ENCODE peak calls at places on chromosome 18, in seven cellular contexts. U, R, Q, K, P, T and C are unnamed samples.

GRCh38 chr18:12989397-12990127 is 1.6 kb upstream of the CEP192 start:
- DNase-seq in T (no peak), R (no peak), Q (no peak), U (no peak), K (no peak), P (no peak), C (no peak)

GRCh38 chr18:63365909-63366269 is 1.1 kb downstream of the KDSR start:
- DNase-seq in P (no peak), R (peak; percentile 35), T (no peak), K (peak; percentile 37), Q (no peak), U (no peak), C (no peak)

GRCh38 chr18:11897781-11898180 is 10.3 kb downstream of the MPPE1 start:
- DNase-seq in R (no peak), P (no peak), T (no peak), Q (no peak), U (no peak), K (no peak), C (no peak)

GRCh38 chr18:75124967-75125358 is 84.0 kb downstream of the PTGR3 start:
- DNase-seq in U (peak; percentile 67), Q (no peak), T (no peak), K (no peak), R (no peak), P (peak; percentile 29), C (no peak)

GRCh38 chr18:66640431-66640830 is 36.5 kb upstream of the CDH19 start:
- DNase-seq in T (no peak), K (no peak), P (no peak), R (no peak), Q (no peak), U (no peak), C (no peak)

GRCh38 chr18:48939368-48940097 is 11.2 kb downstream of the SMAD7 start:
- DNase-seq in Q (no peak), T (no peak), P (no peak), R (no peak), K (peak; percentile 55), U (no peak), C (no peak)

GRCh38 chr18:78558948-78559347 is 420.7 kb upstream of the SALL3 start:
- DNase-seq in R (no peak), U (no peak), P (peak; percentile 40), T (no peak), Q (no peak), K (no peak), C (no peak)

GRCh38 chr18:27838230-27838629 is 338.7 kb downstream of the CDH2 start:
- DNase-seq in P (no peak), R (no peak), T (no peak), Q (no peak), K (peak; percentile 28), U (no peak), C (no peak)

GRCh38 chr18:9055185-9055584 is 47.3 kb upstream of the NDUFV2 start:
- DNase-seq in K (peak; percentile 71), Q (no peak), T (no peak), R (peak; percentile 46), U (no peak), P (no peak), C (no peak)

GRCh38 chr18:48859311-48860275 is 91.2 kb downstream of the SMAD7 start:
- DNase-seq in R (no peak), P (no peak), U (no peak), T (no peak), K (no peak), Q (no peak), C (no peak)

GRCh38 chr18:71223487-71223886 is 934.6 kb downstream of the SOCS6 start:
- DNase-seq in R (no peak), Q (no peak), K (no peak), P (no peak), U (no peak), T (no peak), C (no peak)

GRCh38 chr18:36446059-36446458 is 148.5 kb downstream of the FHOD3 start:
- DNase-seq in T (no peak), R (no peak), U (no peak), Q (no peak), P (no peak), K (peak; percentile 55), C (no peak)

GRCh38 chr18:46156124-46156745 is 52.0 kb downstream of the HAUS1 start:
- DNase-seq in T (no peak), P (no peak), U (no peak), K (no peak), Q (no peak), R (no peak), C (no peak)

GRCh38 chr18:23837591-23837990 is 148.3 kb downstream of the LAMA3 start:
- DNase-seq in Q (no peak), K (peak; percentile 85), R (no peak), U (no peak), T (no peak), P (no peak), C (no peak)

GRCh38 chr18:59612461-59612860 is 84.8 kb downstream of the CCBE1 start:
- DNase-seq in Q (no peak), K (peak; percentile 31), T (no peak), U (no peak), R (no peak), P (no peak), C (no peak)

GRCh38 chr18:79575891-79576685 is 103.5 kb upstream of the CTDP1 start:
- DNase-seq in U (peak; percentile 82), K (no peak), T (no peak), R (no peak), Q (no peak), P (no peak), C (no peak)

GRCh38 chr18:36660311-36660710 is 168.5 kb downstream of the TPGS2 start:
- DNase-seq in U (no peak), K (no peak), R (no peak), Q (no peak), P (no peak), T (no peak), C (no peak)

GRCh38 chr18:3816601-3817363 is 366.8 kb downstream of the TGIF1 start:
- DNase-seq in T (peak; percentile 16), R (no peak), Q (no peak), U (no peak), P (no peak), K (peak; percentile 96), C (no peak)

GRCh38 chr18:41371718-41372117 is 583.3 kb upstream of the PIK3C3 start:
- DNase-seq in T (no peak), P (no peak), K (no peak), R (no peak), Q (no peak), U (no peak), C (peak; percentile 60)

GRCh38 chr18:24633121-24633520 is 172.7 kb downstream of the HRH4 start:
- DNase-seq in R (no peak), P (no peak), K (peak; percentile 16), U (no peak), Q (no peak), T (no peak), C (no peak)

GRCh38 chr18:8828798-8829197 is 123.4 kb downstream of the MTCL1 start:
- DNase-seq in P (no peak), R (no peak), K (no peak), U (no peak), Q (no peak), T (no peak), C (no peak)

GRCh38 chr18:13437034-13437433 is 218.5 kb downstream of the LDLRAD4 start:
- DNase-seq in Q (no peak), P (no peak), K (no peak), U (no peak), T (no peak), R (no peak), C (no peak)

GRCh38 chr18:12254820-12255511 is 805 bp downstream of the CIDEA start:
- DNase-seq in U (no peak), K (no peak), Q (no peak), R (no peak), P (no peak), T (no peak), C (no peak)

GRCh38 chr18:23131693-23132319 is 3.5 kb upstream of the CABLES1 start:
- DNase-seq in P (peak; percentile 74), R (peak; percentile 81), Q (peak; percentile 29), T (peak; percentile 78), U (no peak), K (peak; percentile 78), C (peak; percentile 29)

GRCh38 chr18:72541871-72542690 is 2.1 kb downstream of the CBLN2 start:
- DNase-seq in Q (no peak), T (no peak), K (no peak), P (no peak), R (peak; percentile 14), U (no peak), C (no peak)